ENCODE peak calls at places on chromosomes 2 and 18, in ten cellular contexts. S is Caki2; H is retinal pigment epithelial cell; E is fibroblast of the conjunctiva; N is iris pigment epithelial cell; T is aorta; U is stimulated activated CD8-positive, alpha-beta memory T cell treated with anti-CD3 and anti-CD28 coated beads, Interleukin-15, amount 100 ng/mL, for 1 hour; C is T-helper 1 cell; Y is NCI-H1417; P is iPS-NIHi11. K is an unnamed sample.

GRCh38 chr2:71784734-71785549 is 331.6 kb downstream of the DYSF start:
- DNase-seq in N (peak; percentile 13), U (no peak), P (no peak), C (no peak), T (no peak), H (no peak), E (no peak), S (peak; percentile 64), Y (no peak), K (no peak)

GRCh38 chr2:165990846-165991245 is 37.3 kb upstream of the TTC21B start:
- DNase-seq in Y (no peak), S (no peak), H (no peak), P (no peak), E (no peak), C (no peak), U (no peak), T (no peak), N (no peak), K (no peak)

GRCh38 chr18:14085770-14086458 is 46.3 kb downstream of the ZNF519 start:
- DNase-seq in Y (no peak), U (no peak), S (no peak), P (no peak), E (no peak), H (no peak), T (no peak), C (no peak), N (no peak), K (no peak)

GRCh38 chr18:11925800-11926481 is 17.8 kb upstream of the MPPE1 start:
- DNase-seq in Y (no peak), H (no peak), E (no peak), S (no peak), U (no peak), P (no peak), C (no peak), N (peak; percentile 26), T (no peak), K (no peak)

GRCh38 chr2:205012961-205013360 is 467.7 kb downstream of the PARD3B start:
- DNase-seq in N (no peak), S (no peak), P (no peak), C (no peak), T (no peak), U (no peak), E (no peak), Y (no peak), H (no peak), K (no peak)

GRCh38 chr2:133844214-133844892 is 276.1 kb upstream of the NCKAP5 start:
- DNase-seq in U (peak; percentile 24), E (peak; percentile 52), N (peak; percentile 82), T (peak; percentile 61), Y (peak; percentile 4), P (peak; percentile 90), H (no peak), C (peak; percentile 46), S (peak; percentile 67), K (no peak)

GRCh38 chr2:39949131-39949530 is 170.1 kb upstream of the THUMPD2 start:
- DNase-seq in N (no peak), S (no peak), C (no peak), U (no peak), T (no peak), Y (no peak), P (no peak), E (no peak), H (no peak), K (no peak)

GRCh38 chr18:23301971-23302370 is 151.1 kb upstream of the RIOK3 start:
- DNase-seq in H (no peak), T (no peak), N (no peak), P (no peak), U (no peak), E (no peak), C (no peak), Y (peak; percentile 78), S (no peak), K (no peak)

GRCh38 chr18:13428319-13428718 is 209.8 kb downstream of the LDLRAD4 start:
- DNase-seq in S (no peak), N (no peak), H (no peak), C (no peak), Y (no peak), U (no peak), T (no peak), P (no peak), E (no peak), K (no peak)

GRCh38 chr2:174945601-174946260 is 59.5 kb downstream of the CHN1 start:
- DNase-seq in Y (no peak), H (no peak), C (no peak), N (peak; percentile 72), S (no peak), P (no peak), T (no peak), E (no peak), U (no peak), K (no peak)

K was measured in epithelial cell of proximal tubule.